ENCODE peak calls at places on chromosome 7, in six cellular contexts. I is transverse colon, S is breast epithelium, Q is stomach, B is HCT116, A is H1. X is an unnamed sample.
A peak's percentile ranks its signal among the peaks of the same experiment; 100 is the strongest.

GRCh38 chr7:158911145-158911544 is 54.8 kb downstream of the DYNC2I1 start:
- DNase-seq in I (no peak), S (no peak), Q (no peak), B (no peak), A (no peak), X (no peak)

GRCh38 chr7:90720970-90721768 is 125.0 kb downstream of the CDK14 start:
- DNase-seq in I (peak; percentile 48), S (peak; percentile 37), Q (peak; percentile 85), B (no peak), A (no peak), X (peak; percentile 94)

GRCh38 chr7:6614941-6615737 is at the start of gene ZNF853:
- DNase-seq in I (no peak), S (no peak), Q (no peak), B (no peak), A (peak; percentile 72), X (no peak)

GRCh38 chr7:36308031-36308430 is 81.6 kb upstream of the ANLN start:
- DNase-seq in I (no peak), S (no peak), Q (peak; percentile 9), B (no peak), A (peak; percentile 23), X (no peak)

GRCh38 chr7:128831178-128831993 is 1.2 kb downstream of the FLNC start:
- DNase-seq in I (peak; percentile 46), S (no peak), Q (no peak), B (no peak), A (peak; percentile 83), X (no peak)

GRCh38 chr7:151124205-151124880 is 38.1 kb downstream of the AGAP3 start:
- DNase-seq in I (no peak), S (no peak), Q (no peak), B (no peak), A (no peak), X (no peak)

GRCh38 chr7:2710256-2710655 is 22.3 kb downstream of the AMZ1 start:
- DNase-seq in I (peak; percentile 53), S (no peak), Q (no peak), B (no peak), A (no peak), X (no peak)

GRCh38 chr7:151168022-151168786 is 710 bp upstream of the GBX1 start:
- DNase-seq in I (peak; percentile 46), S (no peak), Q (peak; percentile 42), B (no peak), A (peak; percentile 90), X (no peak)

GRCh38 chr7:155395176-155395797 is 62.6 kb upstream of the EN2 start:
- DNase-seq in I (no peak), S (no peak), Q (no peak), B (no peak), A (no peak), X (no peak)

GRCh38 chr7:96380111-96380512 is 58.2 kb upstream of the SLC25A13 start:
- DNase-seq in I (no peak), S (no peak), Q (no peak), B (no peak), A (no peak), X (no peak)

GRCh38 chr7:11648104-11648503 is 183.9 kb downstream of the THSD7A start:
- DNase-seq in I (no peak), S (no peak), Q (no peak), B (no peak), A (no peak), X (no peak)

GRCh38 chr7:103784887-103785286 is 204.6 kb downstream of the RELN start:
- DNase-seq in I (no peak), S (no peak), Q (no peak), B (no peak), A (no peak), X (no peak)

GRCh38 chr7:45192546-45193177 is 35.1 kb downstream of the RAMP3 start:
- DNase-seq in I (no peak), S (no peak), Q (no peak), B (no peak), A (no peak), X (no peak)

GRCh38 chr7:70570029-70570428 is 561.9 kb upstream of the GALNT17 start:
- DNase-seq in I (no peak), S (no peak), Q (no peak), B (no peak), A (no peak), X (no peak)

GRCh38 chr7:22841954-22842353 is 19.3 kb upstream of the TOMM7 start:
- DNase-seq in I (no peak), S (peak; percentile 50), Q (no peak), B (no peak), A (no peak), X (no peak)

GRCh38 chr7:8037151-8037550 is 68.6 kb downstream of the GLCCI1 start:
- DNase-seq in I (no peak), S (no peak), Q (no peak), B (no peak), A (no peak), X (no peak)

GRCh38 chr7:64618785-64619456 is 47.0 kb upstream of the ZNF107 start:
- DNase-seq in I (no peak), S (no peak), Q (no peak), B (peak; percentile 59), A (peak; percentile 39), X (peak; percentile 20)

GRCh38 chr7:102432476-102433318 is 678 bp upstream of the ORAI2 start:
- DNase-seq in I (peak; percentile 50), S (no peak), Q (no peak), B (no peak), A (no peak), X (no peak)

GRCh38 chr7:101673951-101674350 is 44.9 kb upstream of the MYL10 start:
- DNase-seq in I (no peak), S (no peak), Q (no peak), B (no peak), A (no peak), X (no peak)

GRCh38 chr7:80721880-80722595 is 83.6 kb downstream of the CD36 start:
- DNase-seq in I (no peak), S (no peak), Q (no peak), B (peak; percentile 63), A (no peak), X (peak; percentile 76)

GRCh38 chr7:55120501-55121198 is 101.8 kb downstream of the EGFR start:
- DNase-seq in I (no peak), S (no peak), Q (no peak), B (no peak), A (no peak), X (no peak)

GRCh38 chr7:127885843-127886242 is 145.4 kb downstream of the LRRC4 start:
- DNase-seq in I (no peak), S (no peak), Q (no peak), B (no peak), A (no peak), X (no peak)

GRCh38 chr7:115183431-115184057 is 261.6 kb downstream of the MDFIC start:
- DNase-seq in I (no peak), S (no peak), Q (no peak), B (no peak), A (no peak), X (peak; percentile 70)

GRCh38 chr7:139972000-139972399 is 90.8 kb downstream of the PARP12 start:
- DNase-seq in I (no peak), S (no peak), Q (no peak), B (no peak), A (no peak), X (no peak)

GRCh38 chr7:155869784-155870076 is 57.5 kb upstream of the SHH start:
- DNase-seq in I (no peak), S (peak; percentile 13), Q (peak; percentile 17), B (no peak), A (peak; percentile 8), X (no peak)

GRCh38 chr7:113799896-113800295 is 118.9 kb downstream of the PPP1R3A start:
- DNase-seq in I (no peak), S (no peak), Q (no peak), B (no peak), A (no peak), X (no peak)

GRCh38 chr7:155798673-155799439 is 13.4 kb downstream of the SHH start:
- DNase-seq in I (no peak), S (no peak), Q (no peak), B (no peak), A (no peak), X (no peak)

GRCh38 chr7:113831509-113831908 is 87.3 kb downstream of the PPP1R3A start:
- DNase-seq in I (no peak), S (no peak), Q (no peak), B (no peak), A (no peak), X (no peak)

GRCh38 chr7:22375359-22376048 is 18.6 kb upstream of the RAPGEF5 start:
- DNase-seq in I (no peak), S (no peak), Q (no peak), B (no peak), A (no peak), X (no peak)

GRCh38 chr7:44880317-44881018 is 4.9 kb downstream of the PURB start:
- DNase-seq in I (no peak), S (no peak), Q (no peak), B (no peak), A (no peak), X (no peak)

GRCh38 chr7:50658696-50659095 is 93.5 kb upstream of the DDC start:
- DNase-seq in I (no peak), S (no peak), Q (no peak), B (no peak), A (no peak), X (no peak)

GRCh38 chr7:108292541-108292940 is 162.4 kb upstream of the LAMB4 start:
- DNase-seq in I (no peak), S (no peak), Q (no peak), B (no peak), A (no peak), X (no peak)

GRCh38 chr7:139034855-139035587 is 821 bp downstream of the ZC3HAV1L start:
- DNase-seq in I (peak; percentile 34), S (no peak), Q (no peak), B (no peak), A (peak; percentile 64), X (no peak)

GRCh38 chr7:42145539-42145938 is 91.5 kb downstream of the GLI3 start:
- DNase-seq in I (no peak), S (no peak), Q (no peak), B (no peak), A (no peak), X (no peak)
- H3K27ac ChIP-seq in I (no peak overlapping the region), S (no peak overlapping the region), Q (no peak overlapping the region), B (no peak overlapping the region), A (no peak overlapping the region), X (no peak overlapping the region)

GRCh38 chr7:94394399-94395140 is at the start of gene COL1A2:
- DNase-seq in I (peak; percentile 48), S (peak; percentile 51), Q (peak; percentile 32), B (no peak), A (peak; percentile 79), X (no peak)
- TF ChIP-seq POLR2AphosphoS5 in I (peak; percentile 55), S (peak; percentile 73), Q (no peak), B (no peak), A (no peak), X (peak; percentile 81)

DNA sequence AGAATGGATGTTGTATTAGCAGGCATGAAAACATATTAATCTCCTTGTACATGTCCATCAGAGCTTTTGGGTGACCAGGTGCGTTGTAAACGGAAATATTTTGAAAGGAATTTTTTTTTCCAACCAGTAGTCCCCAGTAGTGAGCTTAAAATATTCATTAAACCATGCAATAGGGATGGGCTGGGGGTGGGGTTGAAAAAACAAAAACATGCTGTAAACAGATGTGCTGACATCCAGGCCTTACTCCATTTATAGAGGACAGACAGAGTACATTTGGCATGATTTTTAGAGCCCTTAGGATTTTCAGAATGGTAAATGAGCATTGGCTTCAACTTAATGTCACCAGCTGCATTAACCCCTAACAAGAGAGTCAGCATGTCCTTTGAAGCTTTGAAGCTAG is 50.2 kb downstream of the PTPN12 start:
- DNase-seq in I (no peak), S (no peak), Q (no peak), B (no peak), A (no peak), X (no peak)
- H3K27ac ChIP-seq in I (no peak overlapping the region), S (no peak overlapping the region), Q (peak overlapping the region; percentile 7), B (no peak overlapping the region), A (no peak overlapping the region), X (no peak overlapping the region)

GRCh38 chr7:4681922-4682620 is at the start of gene FOXK1:
- DNase-seq in I (peak; percentile 81), S (peak; percentile 44), Q (peak; percentile 78), B (no peak), A (peak; percentile 80), X (no peak)
- TF ChIP-seq POLR2AphosphoS5 in I (no peak), S (no peak), Q (no peak), B (peak; percentile 57), A (no peak), X (peak; percentile 46)